ENCODE peak calls at places on chromosomes 16 and 17, in ten cellular contexts. L is lower lobe of right lung, H is mesothelial cell of epicardium, W is upper lobe of right lung, R is uterus, M is AG09309, Z is colonic mucosa, Q is adrenal gland, F is GM12878, O is left ventricle myocardium inferior. S is an unnamed sample.
A peak's percentile ranks its signal among the peaks of the same experiment; 100 is the strongest.

GRCh38 chr16:84423416-84423837 is 55.1 kb downstream of the ATP2C2 start:
- DNase-seq in L (peak; percentile 8), H (no peak), W (peak; percentile 1), R (no peak), M (no peak), Z (peak; percentile 42), Q (no peak), F (peak; percentile 11), O (no peak), S (no peak)

GRCh38 chr17:20267459-20267842 is 199.9 kb downstream of the LGALS9B start:
- DNase-seq in L (no peak), H (no peak), W (no peak), R (no peak), M (no peak), Z (no peak), Q (no peak), F (peak; percentile 4), O (no peak), S (no peak)

GRCh38 chr17:73984981-73985380 is 218.5 kb upstream of the RPL38 start:
- DNase-seq in L (no peak), H (no peak), W (no peak), R (no peak), M (no peak), Z (no peak), Q (no peak), F (no peak), O (no peak), S (no peak)

GRCh38 chr16:2388875-2389433 is 40.3 kb upstream of the CCNF start:
- DNase-seq in L (no peak), H (no peak), W (no peak), R (no peak), M (no peak), Z (peak; percentile 17), Q (no peak), F (no peak), O (no peak), S (no peak)

GRCh38 chr17:28756025-28756804 is 12.4 kb downstream of the TRAF4 start:
- DNase-seq in L (no peak), H (no peak), W (peak; percentile 28), R (no peak), M (no peak), Z (no peak), Q (no peak), F (no peak), O (no peak), S (no peak)

GRCh38 chr17:44977740-44978584 is 9.9 kb upstream of the C1QL1 start:
- DNase-seq in L (no peak), H (no peak), W (no peak), R (no peak), M (no peak), Z (no peak), Q (no peak), F (no peak), O (no peak), S (no peak)

GRCh38 chr17:74959826-74960738 is 12.5 kb downstream of the HID1 start:
- DNase-seq in L (no peak), H (no peak), W (no peak), R (no peak), M (no peak), Z (no peak), Q (no peak), F (no peak), O (no peak), S (no peak)

GRCh38 chr17:3667366-3668278 is 756 bp downstream of the TAX1BP3 start:
- DNase-seq in L (peak; percentile 92), H (peak; percentile 89), W (peak; percentile 95), R (peak; percentile 91), M (peak; percentile 66), Z (peak; percentile 92), Q (peak; percentile 88), F (no peak), O (peak; percentile 91), S (no peak)

GRCh38 chr16:84292032-84292431 is 2.6 kb upstream of the WFDC1 start:
- DNase-seq in L (no peak), H (no peak), W (no peak), R (no peak), M (no peak), Z (no peak), Q (no peak), F (no peak), O (no peak), S (no peak)

GRCh38 chr16:68074850-68075249 is 10.3 kb upstream of the NFATC3 start:
- DNase-seq in L (no peak), H (no peak), W (no peak), R (no peak), M (no peak), Z (no peak), Q (no peak), F (peak; percentile 95), O (no peak), S (no peak)

GRCh38 chr17:45666046-45666600 is 118.0 kb upstream of the CRHR1 start:
- DNase-seq in L (no peak), H (no peak), W (no peak), R (no peak), M (no peak), Z (no peak), Q (no peak), F (no peak), O (no peak), S (no peak)

GRCh38 chr17:18954321-18954720 is 2.4 kb downstream of the SLC5A10 start:
- DNase-seq in L (no peak), H (no peak), W (peak; percentile 48), R (no peak), M (no peak), Z (no peak), Q (no peak), F (no peak), O (no peak), S (peak; percentile 20)

GRCh38 chr17:18950944-18951905 is 740 bp upstream of the SLC5A10 start:
- DNase-seq in L (no peak), H (no peak), W (peak; percentile 72), R (no peak), M (no peak), Z (no peak), Q (no peak), F (no peak), O (peak; percentile 38), S (peak; percentile 11)

GRCh38 chr17:18949566-18949965 is 2.4 kb upstream of the SLC5A10 start:
- DNase-seq in L (no peak), H (no peak), W (peak; percentile 41), R (no peak), M (no peak), Z (no peak), Q (no peak), F (no peak), O (peak; percentile 37), S (no peak)

GRCh38 chr17:18953231-18953728 is 1.3 kb downstream of the SLC5A10 start:
- DNase-seq in L (no peak), H (no peak), W (peak; percentile 48), R (no peak), M (no peak), Z (no peak), Q (no peak), F (no peak), O (no peak), S (peak; percentile 22)

GRCh38 chr17:18951941-18952842 is at the start of gene SLC5A10:
- DNase-seq in L (no peak), H (no peak), W (peak; percentile 46), R (no peak), M (no peak), Z (no peak), Q (no peak), F (no peak), O (no peak), S (peak; percentile 38)
- TF ChIP-seq CTCF in L (no peak), H (no peak), W (no peak), R (no peak), M (peak; percentile 38), Z (no peak), Q (no peak), F (no peak), O (peak; percentile 21), S (no peak)

DNA sequence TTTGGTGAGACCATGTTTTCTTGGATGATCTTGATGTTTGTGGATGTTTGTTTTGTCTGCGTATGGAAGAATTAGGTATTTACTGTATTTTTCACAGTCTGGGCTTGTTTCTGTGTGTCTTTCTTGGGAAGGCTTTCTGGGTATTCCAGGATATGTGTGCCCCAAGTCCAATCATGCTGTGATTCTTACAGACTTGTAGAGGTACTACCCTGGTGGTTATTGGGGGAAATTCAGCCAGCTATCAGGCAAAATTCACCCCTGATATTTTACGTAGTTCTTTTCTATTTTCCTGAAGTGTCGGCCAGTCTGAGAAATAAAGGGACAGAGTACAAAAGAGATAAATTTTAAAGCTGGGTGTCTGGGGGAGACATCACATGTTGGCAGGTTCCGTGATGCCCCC is 33.4 kb upstream of the ARL4D start:
- DNase-seq in L (no peak), H (no peak), W (no peak), R (no peak), M (no peak), Z (no peak), Q (no peak), F (no peak), O (no peak), S (no peak)
- TF ChIP-seq CTCF in L (no peak), H (peak; percentile 18), W (no peak), R (peak; percentile 4), M (peak; percentile 7), Z (no peak), Q (peak; percentile 15), F (peak; percentile 20), O (no peak), S (peak; percentile 32)

DNA sequence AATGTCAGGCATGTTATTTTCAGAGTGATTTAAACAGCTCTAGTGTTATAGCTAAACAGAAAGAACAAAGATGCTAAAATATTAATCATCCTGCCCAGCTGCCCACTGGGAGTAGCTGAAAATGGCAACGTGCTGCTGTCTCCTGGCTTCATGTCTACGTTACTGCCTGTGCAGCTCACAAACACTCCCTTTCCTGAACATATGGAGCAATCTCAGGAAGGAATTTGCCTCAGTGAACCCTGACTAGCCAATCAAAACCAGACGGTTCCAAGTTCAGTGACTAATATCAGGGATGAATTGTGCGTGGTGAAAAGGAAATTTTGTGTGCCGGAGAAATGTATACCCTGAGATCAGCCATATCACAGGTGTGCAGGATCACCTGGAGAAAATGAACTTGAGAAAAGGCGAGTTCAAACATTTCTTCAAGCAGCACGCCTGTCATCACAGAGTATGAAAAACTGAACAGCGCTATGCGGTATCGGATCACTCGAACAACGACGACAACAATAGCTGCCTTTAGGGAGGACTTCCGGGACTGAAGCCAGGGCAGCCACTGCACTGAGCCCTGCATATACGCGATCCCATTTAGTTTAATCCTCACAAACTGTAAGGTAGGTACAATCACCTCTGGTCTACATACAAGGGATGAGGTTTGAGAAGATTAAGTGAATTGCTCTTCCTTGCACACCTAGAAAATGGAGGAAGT is 110.3 kb downstream of the STX8 start:
- DNase-seq in L (no peak), H (no peak), W (no peak), R (no peak), M (peak; percentile 67), Z (no peak), Q (no peak), F (no peak), O (no peak), S (no peak)
- TF ChIP-seq CTCF in L (no peak), H (no peak), W (no peak), R (no peak), M (no peak), Z (no peak), Q (no peak), F (no peak), O (no peak), S (no peak)

GRCh38 chr17:65797809-65798208 is 236.4 kb upstream of the AXIN2 start:
- DNase-seq in L (no peak), H (no peak), W (no peak), R (no peak), M (no peak), Z (no peak), Q (no peak), F (no peak), O (no peak), S (no peak)
- TF ChIP-seq CTCF in L (no peak), H (peak; percentile 32), W (no peak), R (no peak), M (no peak), Z (peak; percentile 35), Q (no peak), F (peak; percentile 8), O (peak; percentile 36), S (no peak)

S was measured in CD14-positive monocyte.